ENCODE peak calls at places on chromosomes 13 and 19, in five cellular contexts. A, I, R, Z and K are unnamed samples.

GRCh38 chr19:38003427-38004099 is 96.6 kb downstream of the SIPA1L3 start:
- DNase-seq in A (peak; percentile 74), I (peak; percentile 97), R (peak; percentile 81), Z (no peak), K (no peak)

GRCh38 chr13:85379991-85380390 is 419.2 kb downstream of the SLITRK6 start:
- DNase-seq in A (no peak), I (no peak), R (no peak), Z (no peak), K (no peak)

GRCh38 chr13:109595466-109595865 is 190.9 kb downstream of the IRS2 start:
- DNase-seq in A (no peak), I (peak; percentile 37), R (no peak), Z (peak; percentile 22), K (no peak)

GRCh38 chr13:78326608-78327007 is 276.7 kb downstream of the POU4F1 start:
- DNase-seq in A (no peak), I (no peak), R (no peak), Z (no peak), K (no peak)

GRCh38 chr13:51676739-51677138 is 92.5 kb downstream of the WDFY2 start:
- DNase-seq in A (no peak), I (no peak), R (no peak), Z (no peak), K (no peak)

GRCh38 chr13:51959773-51960172 is 51.5 kb downstream of the ATP7B start:
- DNase-seq in A (no peak), I (no peak), R (no peak), Z (no peak), K (no peak)

GRCh38 chr13:97011446-97012131 is 17.3 kb upstream of the OXGR1 start:
- DNase-seq in A (no peak), I (no peak), R (no peak), Z (no peak), K (no peak)

GRCh38 chr19:42596391-42597071 is 1.8 kb upstream of the CEACAM8 start:
- DNase-seq in A (no peak), I (no peak), R (peak; percentile 84), Z (no peak), K (no peak)

GRCh38 chr13:49627831-49628652 is at the start of gene ARL11:
- DNase-seq in A (no peak), I (no peak), R (peak; percentile 93), Z (no peak), K (no peak)

GRCh38 chr19:51093510-51094345 is 11.0 kb upstream of the KLK14 start:
- DNase-seq in A (no peak), I (no peak), R (no peak), Z (no peak), K (no peak)

GRCh38 chr19:17579523-17580244 is 24.2 kb downstream of the COLGALT1 start:
- DNase-seq in A (no peak), I (peak; percentile 36), R (peak; percentile 96), Z (no peak), K (no peak)

GRCh38 chr19:11674067-11674492 is 64.7 kb downstream of the ZNF823 start:
- DNase-seq in A (no peak), I (no peak), R (no peak), Z (no peak), K (no peak)

GRCh38 chr19:36051637-36052036 is 2.4 kb downstream of the THAP8 start:
- DNase-seq in A (no peak), I (no peak), R (peak; percentile 80), Z (no peak), K (no peak)

GRCh38 chr13:47039106-47039505 is 142.3 kb upstream of the HTR2A start:
- DNase-seq in A (peak; percentile 50), I (peak; percentile 72), R (no peak), Z (peak; percentile 40), K (no peak)

GRCh38 chr13:34897220-34897619 is 44.9 kb upstream of the NBEA start:
- DNase-seq in A (no peak), I (no peak), R (no peak), Z (no peak), K (no peak)

GRCh38 chr19:30556230-30556711 is 184.1 kb downstream of the ZNF536 start:
- DNase-seq in A (no peak), I (no peak), R (peak; percentile 83), Z (no peak), K (no peak)

GRCh38 chr19:47414469-47414868 is 4.9 kb downstream of the MEIS3 start:
- DNase-seq in A (no peak), I (no peak), R (peak; percentile 79), Z (no peak), K (no peak)

GRCh38 chr13:48595330-48596127 is 58.2 kb upstream of the CYSLTR2 start:
- DNase-seq in A (peak; percentile 26), I (peak; percentile 55), R (peak; percentile 83), Z (no peak), K (no peak)

GRCh38 chr19:3131168-3131567 is 4.7 kb upstream of the GNA15 start:
- DNase-seq in A (no peak), I (no peak), R (peak; percentile 30), Z (no peak), K (no peak)

GRCh38 chr19:9086761-9087160 is at the start of gene OR1M1:
- DNase-seq in A (no peak), I (no peak), R (no peak), Z (no peak), K (no peak)

GRCh38 chr13:49357694-49358093 is 86.2 kb downstream of the CAB39L start:
- DNase-seq in A (peak; percentile 23), I (peak; percentile 72), R (no peak), Z (peak; percentile 49), K (no peak)

GRCh38 chr13:23469901-23470525 is 36.5 kb upstream of the SACS start:
- DNase-seq in A (no peak), I (peak; percentile 81), R (peak; percentile 59), Z (peak; percentile 81), K (peak; percentile 66)

GRCh38 chr19:7500811-7501450 is 12.1 kb upstream of the PEX11G start:
- DNase-seq in A (no peak), I (peak; percentile 40), R (peak; percentile 93), Z (no peak), K (no peak)

GRCh38 chr13:113452942-113453901 is at the start of gene ADPRHL1:
- DNase-seq in A (no peak), I (peak; percentile 31), R (no peak), Z (no peak), K (no peak)

GRCh38 chr13:78777973-78778372 is 119.0 kb upstream of the OBI1 start:
- DNase-seq in A (no peak), I (no peak), R (no peak), Z (no peak), K (no peak)

GRCh38 chr19:56725829-56726424 is 54.4 kb upstream of the ZNF835 start:
- DNase-seq in A (no peak), I (no peak), R (no peak), Z (no peak), K (no peak)

GRCh38 chr13:30477346-30478235 is 11.9 kb upstream of the HMGB1 start:
- DNase-seq in A (no peak), I (no peak), R (peak; percentile 81), Z (no peak), K (no peak)

GRCh38 chr13:44397766-44398223 is 24.2 kb downstream of the SERP2 start:
- DNase-seq in A (no peak), I (peak; percentile 34), R (no peak), Z (no peak), K (no peak)

GRCh38 chr13:44399045-44399444 is 25.4 kb downstream of the SERP2 start:
- DNase-seq in A (no peak), I (no peak), R (no peak), Z (no peak), K (no peak)

GRCh38 chr13:44398606-44399005 is 25.0 kb downstream of the SERP2 start:
- DNase-seq in A (no peak), I (no peak), R (no peak), Z (no peak), K (no peak)

GRCh38 chr13:44396295-44396962 is 22.8 kb downstream of the SERP2 start:
- DNase-seq in A (no peak), I (no peak), R (no peak), Z (no peak), K (no peak)

GRCh38 chr13:44396963-44397580 is 23.4 kb downstream of the SERP2 start:
- DNase-seq in A (no peak), I (peak; percentile 41), R (peak; percentile 83), Z (peak; percentile 15), K (peak; percentile 80)
- H3K4me3 ChIP-seq in A (no peak overlapping the region), I (peak overlapping the region; percentile 15), R (peak overlapping the region; percentile 66), Z (no peak overlapping the region), K (no peak overlapping the region)

GRCh38 chr19:53945998-53946397 is 16.7 kb upstream of the CACNG8 start:
- DNase-seq in A (no peak), I (no peak), R (no peak), Z (no peak), K (no peak)

GRCh38 chr19:53944416-53944815 is 18.3 kb upstream of the CACNG8 start:
- DNase-seq in A (no peak), I (no peak), R (no peak), Z (no peak), K (no peak)

GRCh38 chr19:53945441-53945840 is 17.3 kb upstream of the CACNG8 start:
- DNase-seq in A (no peak), I (no peak), R (peak; percentile 85), Z (no peak), K (no peak)

GRCh38 chr19:53944933-53945332 is 17.8 kb upstream of the CACNG8 start:
- DNase-seq in A (no peak), I (no peak), R (no peak), Z (no peak), K (no peak)

GRCh38 chr19:53947624-53948023 is 15.1 kb upstream of the CACNG8 start:
- DNase-seq in A (no peak), I (no peak), R (peak; percentile 81), Z (no peak), K (no peak)
- TF ChIP-seq CTCF in A (peak; percentile 8), I (no peak), R (peak; percentile 68), Z (no peak), K (peak; percentile 19)

GRCh38 chr13:75726313-75726712 is 90.2 kb downstream of the LMO7 start:
- DNase-seq in A (no peak), I (no peak), R (no peak), Z (no peak), K (no peak)
- H3K4me3 ChIP-seq in A (no peak overlapping the region), I (no peak overlapping the region), R (no peak overlapping the region), Z (no peak overlapping the region), K (no peak overlapping the region)

DNA sequence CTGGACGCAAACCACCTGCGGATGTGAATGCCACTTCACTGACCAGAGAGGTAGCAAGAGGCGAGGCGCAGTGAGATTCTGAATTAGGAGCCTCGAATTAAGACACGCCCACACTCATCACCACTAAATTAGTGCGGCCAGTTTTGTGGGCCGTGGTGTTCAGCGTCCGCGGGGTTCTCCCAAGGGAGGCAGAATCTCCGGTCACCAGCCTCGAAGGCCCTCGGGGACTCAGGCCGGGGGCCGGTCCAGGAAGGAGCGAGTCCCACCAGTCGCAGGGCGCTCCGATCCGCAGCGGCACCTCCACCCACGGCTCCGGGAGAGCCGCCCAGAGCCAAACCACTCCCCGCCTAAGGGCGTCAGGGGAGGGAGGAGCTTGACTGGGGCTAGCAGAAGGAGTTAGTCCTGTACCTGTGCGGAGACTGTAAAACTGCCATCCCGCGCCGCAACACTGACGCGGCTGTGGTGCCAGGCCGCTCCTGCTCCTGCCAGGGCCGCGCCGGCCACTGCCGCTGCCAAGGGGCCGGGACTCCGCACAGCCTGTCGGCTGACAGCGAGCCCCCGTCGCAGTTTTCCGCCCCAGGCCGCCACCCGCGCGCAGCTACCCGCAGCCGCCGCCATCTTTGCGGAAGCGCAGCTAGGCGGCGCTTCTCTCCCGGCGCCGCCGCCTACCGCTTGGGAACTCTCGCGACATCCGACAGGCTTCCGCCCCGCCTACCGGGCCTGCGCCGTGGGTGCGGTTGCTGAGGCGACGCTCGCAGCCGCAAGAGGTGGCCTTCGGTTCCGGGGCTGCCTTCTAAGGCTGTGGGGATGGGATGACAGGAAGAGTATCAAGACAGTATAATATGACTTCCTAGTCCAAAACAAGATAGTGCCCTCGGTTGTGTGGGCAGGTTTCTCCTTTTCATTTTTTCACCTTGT is at the start of gene MICU2:
- DNase-seq in A (peak; percentile 81), I (peak; percentile 93), R (peak; percentile 96), Z (peak; percentile 67), K (peak; percentile 88)
- TF ChIP-seq CTCF in A (no peak), I (no peak), R (no peak), Z (peak; percentile 8), K (no peak)